ENCODE peak calls at places on chromosomes 4 and X, in six cellular contexts. L is adrenal gland, O is SJSA1, M is right atrium auricular region, P is pancreas, N is Peyer's patch. Q is an unnamed sample.

GRCh38 chr4:79576480-79576803 is 168.4 kb upstream of the GK2 start:
- DNase-seq in M (no peak), N (no peak), O (no peak), L (no peak), P (no peak), Q (peak; percentile 53)

GRCh38 chr4:95585016-95585695 is 36.4 kb upstream of the UNC5C start:
- DNase-seq in M (no peak), P (no peak), L (no peak), N (no peak), O (no peak), Q (no peak)

GRCh38 chrX:16458208-16458607 is 191.8 kb upstream of the S100G start:
- DNase-seq in N (no peak), L (no peak), M (no peak), O (no peak), P (no peak), Q (no peak)

GRCh38 chr4:152118819-152119553 is 358.2 kb upstream of the GATB start:
- DNase-seq in M (no peak), P (no peak), L (no peak), O (no peak), N (no peak), Q (no peak)

GRCh38 chr4:42636591-42636990 is 20.3 kb downstream of the ATP8A1 start:
- DNase-seq in P (no peak), M (no peak), L (no peak), O (no peak), N (no peak), Q (no peak)

GRCh38 chrX:39854772-39855747 is 242.7 kb downstream of the BCOR start:
- DNase-seq in N (peak; percentile 75), O (peak; percentile 6), M (no peak), P (no peak), L (no peak), Q (no peak)

GRCh38 chr4:159363376-159363775 is 260.5 kb downstream of the RAPGEF2 start:
- DNase-seq in N (no peak), M (no peak), P (no peak), L (no peak), O (no peak), Q (no peak)

GRCh38 chr4:16757080-16757521 is 141.3 kb downstream of the LDB2 start:
- DNase-seq in L (no peak), M (no peak), P (no peak), N (no peak), O (no peak), Q (no peak)

GRCh38 chr4:22515145-22515887 is 550 bp downstream of the ADGRA3 start:
- DNase-seq in L (peak; percentile 77), O (peak; percentile 50), M (peak; percentile 60), P (peak; percentile 82), N (peak; percentile 77), Q (no peak)

GRCh38 chr4:130808492-130808891 is 1712.5 kb downstream of the C4orf33 start:
- DNase-seq in M (no peak), N (no peak), P (no peak), O (no peak), L (no peak), Q (no peak)

GRCh38 chrX:33126469-33126868 is 84.9 kb downstream of the DMD start:
- DNase-seq in M (no peak), N (no peak), O (no peak), L (no peak), P (no peak), Q (no peak)

GRCh38 chr4:56633486-56633885 is 47.6 kb downstream of the HOPX start:
- DNase-seq in P (no peak), M (no peak), O (no peak), L (no peak), N (no peak), Q (no peak)

GRCh38 chr4:6957994-6958393 is 48.4 kb downstream of the TBC1D14 start:
- DNase-seq in P (no peak), N (peak; percentile 43), M (no peak), O (no peak), L (no peak), Q (no peak)

GRCh38 chr4:176439611-176440010 is 119.8 kb downstream of the SPCS3 start:
- DNase-seq in N (no peak), O (peak; percentile 24), M (no peak), P (no peak), L (no peak), Q (no peak)

GRCh38 chrX:125103693-125104092 is 216.0 kb upstream of the TEX13C start:
- DNase-seq in P (no peak), L (no peak), M (no peak), N (no peak), O (no peak), Q (no peak)

GRCh38 chr4:3484057-3484973 is 21.2 kb downstream of the DOK7 start:
- DNase-seq in M (peak; percentile 75), N (peak; percentile 77), P (no peak), L (no peak), O (no peak), Q (no peak)

GRCh38 chrX:70386240-70386639 is 36.9 kb upstream of the GDPD2 start:
- DNase-seq in O (no peak), L (no peak), M (no peak), P (no peak), N (no peak), Q (no peak)

GRCh38 chr4:189206953-189207352 is 733.7 kb upstream of the FRG1 start:
- DNase-seq in M (no peak), P (no peak), L (no peak), O (no peak), N (no peak), Q (no peak)

GRCh38 chr4:143382539-143382938 is 45.9 kb downstream of the GAB1 start:
- DNase-seq in N (no peak), P (no peak), M (no peak), O (no peak), L (no peak), Q (no peak)

GRCh38 chr4:125789018-125789417 is 474.3 kb downstream of the FAT4 start:
- DNase-seq in O (no peak), N (no peak), M (no peak), P (no peak), L (no peak), Q (no peak)

GRCh38 chr4:108360857-108361820 is 192.4 kb upstream of the LEF1 start:
- DNase-seq in N (no peak), L (no peak), M (no peak), P (no peak), O (peak; percentile 98), Q (no peak)

GRCh38 chr4:10098770-10099139 is 17.8 kb downstream of the WDR1 start:
- DNase-seq in O (no peak), N (no peak), M (no peak), L (peak; percentile 73), P (no peak), Q (no peak)
- H3K27ac ChIP-seq in O (no peak overlapping the region), N (peak overlapping the region; percentile 12), M (peak overlapping the region; percentile 97), L (no peak overlapping the region), P (no peak overlapping the region), Q (no peak overlapping the region)

GRCh38 chr4:184434496-184435066 is 39.8 kb downstream of the IRF2 start:
- DNase-seq in M (no peak), N (no peak), P (no peak), L (no peak), O (no peak), Q (no peak)

GRCh38 chr4:184439386-184439785 is 35.0 kb downstream of the IRF2 start:
- DNase-seq in P (no peak), N (no peak), L (no peak), O (no peak), M (no peak), Q (no peak)

GRCh38 chr4:184437988-184438774 is 36.2 kb downstream of the IRF2 start:
- DNase-seq in O (no peak), N (no peak), P (no peak), L (no peak), M (no peak), Q (no peak)

GRCh38 chr4:184439856-184440592 is 34.3 kb downstream of the IRF2 start:
- DNase-seq in O (no peak), L (no peak), N (no peak), M (peak; percentile 61), P (peak; percentile 25), Q (no peak)

GRCh38 chr4:184437565-184437964 is 36.8 kb downstream of the IRF2 start:
- DNase-seq in N (no peak), M (no peak), O (no peak), P (no peak), L (no peak), Q (no peak)
- H3K27ac ChIP-seq in N (no peak overlapping the region), M (no peak overlapping the region), O (no peak overlapping the region), P (no peak overlapping the region), L (no peak overlapping the region), Q (no peak overlapping the region)

GRCh38 chr4:74625981-74626380 is 168.3 kb downstream of the BTC start:
- DNase-seq in N (no peak), P (no peak), L (no peak), M (no peak), O (no peak), Q (no peak)
- H3K27ac ChIP-seq in N (no peak overlapping the region), P (no peak overlapping the region), L (no peak overlapping the region), M (no peak overlapping the region), O (no peak overlapping the region), Q (no peak overlapping the region)

GRCh38 chrX:23373129-23373804 is 38.6 kb downstream of the PTCHD1 start:
- DNase-seq in O (no peak), L (no peak), N (no peak), P (no peak), M (no peak), Q (no peak)
- H3K27ac ChIP-seq in O (no peak overlapping the region), L (no peak overlapping the region), N (no peak overlapping the region), P (no peak overlapping the region), M (peak overlapping the region; percentile 30), Q (no peak overlapping the region)

DNA sequence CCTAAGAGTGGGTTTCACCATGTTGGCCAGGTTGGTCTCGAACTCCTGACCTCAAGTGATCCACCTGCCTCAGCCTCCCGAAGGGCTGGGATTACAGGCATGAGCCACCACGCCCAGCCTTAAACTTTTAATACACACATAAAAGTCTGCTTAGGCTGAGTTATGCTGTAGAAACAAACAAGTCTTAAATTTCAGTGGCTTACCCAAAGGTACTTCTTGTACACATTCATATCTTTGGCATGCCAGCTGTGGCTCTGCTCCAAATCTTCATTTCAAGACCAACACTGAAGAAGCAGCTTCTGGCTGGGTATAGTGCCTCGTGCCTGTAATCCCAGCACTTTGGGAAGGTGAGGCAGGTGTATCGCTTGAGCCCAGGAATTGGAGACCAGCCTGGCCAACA is 80.3 kb downstream of the PPEF2 start:
- DNase-seq in N (no peak), L (no peak), M (no peak), O (no peak), P (no peak), Q (no peak)
- H3K27ac ChIP-seq in N (no peak overlapping the region), L (no peak overlapping the region), M (no peak overlapping the region), O (no peak overlapping the region), P (no peak overlapping the region), Q (no peak overlapping the region)

Q was measured in SK-N-MC.